ENCODE peak calls at places on chromosomes 11 and 22, in four cellular contexts. B is H1, A is A549, U is HepG2. Z is an unnamed sample.

GRCh38 chr11:46238967-46239800 is 38.3 kb upstream of the CREB3L1 start:
- DNase-seq in B (peak), A (peak), U (peak), Z (peak)

GRCh38 chr11:66981976-66982578 is 7.0 kb downstream of the C11orf86 start:
- DNase-seq in B (no peak), A (peak), U (peak), Z (peak)

GRCh38 chr11:123640677-123641494 is 13.5 kb downstream of the SCN3B start:
- DNase-seq in B (no peak), A (peak), U (peak), Z (peak)

GRCh38 chr11:112784323-112785073 is 176.7 kb upstream of the NCAM1 start:
- DNase-seq in B (no peak), A (no peak), U (no peak), Z (peak)

GRCh38 chr22:19819209-19819910 is 35.3 kb downstream of the GNB1L start:
- DNase-seq in B (no peak), A (no peak), U (no peak), Z (no peak)

GRCh38 chr11:76334826-76335389 is 46.0 kb downstream of the THAP12 start:
- DNase-seq in B (no peak), A (no peak), U (no peak), Z (no peak)

GRCh38 chr22:27433585-27434190 is 367.9 kb downstream of the MN1 start:
- DNase-seq in B (no peak), A (no peak), U (no peak), Z (no peak)

GRCh38 chr11:119363874-119364590 is 17.5 kb downstream of the USP2 start:
- DNase-seq in B (no peak), A (peak), U (no peak), Z (peak)

GRCh38 chr11:9516113-9516512 is 55.3 kb downstream of the ZNF143 start:
- DNase-seq in B (no peak), A (no peak), U (no peak), Z (no peak)

GRCh38 chr11:118050208-118050891 is 26.5 kb upstream of the TMPRSS4 start:
- DNase-seq in B (no peak), A (no peak), U (no peak), Z (no peak)
- TF ChIP-seq RNF2 in B (no peak), A (no peak), U (no peak), Z (no peak)

GRCh38 chr11:14249121-14249963 is 109.6 kb downstream of the RRAS2 start:
- DNase-seq in B (no peak), A (peak), U (peak), Z (peak)
- TF ChIP-seq RNF2 in B (no peak), A (no peak), U (no peak), Z (no peak)

DNA sequence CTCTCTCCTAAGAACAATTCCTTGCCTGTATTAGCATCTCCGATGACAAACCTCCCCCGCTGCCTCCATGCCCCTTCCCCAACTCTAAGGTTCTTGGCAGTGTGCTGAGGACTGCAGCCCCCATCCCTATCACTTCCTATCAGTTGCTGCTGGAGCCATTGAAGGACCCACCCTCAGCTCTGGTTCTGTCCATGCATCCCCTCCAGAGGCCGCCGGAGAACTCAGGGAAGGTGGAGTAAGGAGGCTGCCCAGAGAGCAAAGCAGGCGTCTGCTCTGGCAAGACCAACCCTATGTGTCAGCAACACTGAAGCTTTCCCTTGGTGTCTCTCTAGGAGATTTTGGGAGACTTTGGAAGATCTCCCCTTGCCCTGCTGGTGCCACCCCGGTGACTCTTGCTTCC is 1139.5 kb downstream of the TBC1D22A start:
- DNase-seq in B (no peak), A (no peak), U (no peak), Z (no peak)
- TF ChIP-seq RNF2 in B (no peak), A (no peak), U (no peak), Z (no peak)

DNA sequence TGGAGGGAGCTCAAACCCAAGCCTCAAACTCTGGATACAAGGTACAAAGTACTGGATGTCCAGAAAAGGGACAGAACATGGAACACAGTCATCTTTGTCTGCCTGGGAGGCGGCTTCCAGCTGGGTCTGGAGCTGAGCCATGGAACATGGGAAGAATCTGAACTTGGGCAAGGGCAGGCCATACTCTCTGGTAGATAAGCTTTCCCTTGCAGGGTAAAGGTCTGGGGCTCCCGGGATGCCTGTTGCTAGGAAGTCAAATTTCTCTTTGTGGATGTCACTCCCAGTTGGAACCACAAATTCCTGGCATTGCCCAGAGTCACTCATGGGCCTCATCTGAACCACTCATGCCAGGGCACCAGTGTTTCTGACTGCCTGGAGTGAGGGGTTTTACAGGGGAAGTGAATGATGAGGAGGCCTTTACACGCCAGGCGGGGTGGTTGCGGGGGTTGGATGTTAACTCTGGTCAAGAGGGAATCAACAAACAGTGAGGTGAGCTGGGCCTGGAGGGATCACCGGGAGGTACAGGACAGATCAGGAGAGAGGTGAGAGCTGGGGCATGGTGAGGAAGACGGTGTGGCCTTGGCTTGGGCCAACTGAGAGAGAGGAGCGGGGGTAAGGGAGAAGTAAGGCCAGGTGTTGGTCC is 5.7 kb downstream of the FTH1 start:
- DNase-seq in B (no peak), A (peak), U (peak), Z (no peak)
- TF ChIP-seq RNF2 in B (no peak), A (no peak), U (no peak), Z (no peak)

GRCh38 chr22:43554694-43555365 is 143.0 kb downstream of the MPPED1 start:
- DNase-seq in B (no peak), A (no peak), U (no peak), Z (no peak)

GRCh38 chr22:43553451-43554258 is 141.8 kb downstream of the MPPED1 start:
- DNase-seq in B (no peak), A (no peak), U (no peak), Z (no peak)

GRCh38 chr22:43554259-43554636 is 142.4 kb downstream of the MPPED1 start:
- DNase-seq in B (no peak), A (no peak), U (no peak), Z (no peak)

GRCh38 chr22:43546186-43546585 is 134.4 kb downstream of the MPPED1 start:
- DNase-seq in B (no peak), A (no peak), U (no peak), Z (no peak)

DNA sequence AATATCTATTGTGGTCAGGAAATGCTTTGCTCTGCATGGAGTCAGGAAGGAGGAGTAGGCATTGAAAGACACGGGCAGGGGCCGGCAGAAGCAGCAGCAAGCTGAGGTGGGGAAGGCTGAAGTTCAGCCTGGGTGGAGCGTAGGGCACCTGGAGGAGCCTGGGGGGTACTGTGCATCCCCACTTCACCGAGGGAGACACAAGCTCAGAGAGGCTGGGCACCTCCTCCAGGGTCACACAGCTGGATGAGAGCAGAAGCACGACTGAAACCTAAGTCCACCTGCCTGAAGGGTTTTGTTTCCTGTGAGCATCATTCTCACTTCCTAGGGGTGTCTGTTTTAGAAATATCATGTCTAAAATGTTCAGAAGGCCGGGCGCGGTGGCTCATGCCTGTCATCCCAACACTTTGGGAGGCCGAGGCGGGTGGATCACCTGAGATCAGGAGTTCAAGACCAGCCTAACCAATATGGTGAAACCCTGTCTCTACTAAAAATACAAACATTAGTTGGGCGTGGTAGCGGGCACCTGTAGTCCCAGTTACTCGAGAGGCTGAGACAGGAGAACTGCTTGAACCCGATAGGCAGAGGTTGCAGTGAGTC is 138.3 kb downstream of the MPPED1 start:
- DNase-seq in B (no peak), A (no peak), U (no peak), Z (no peak)
- TF ChIP-seq RNF2 in B (no peak), A (no peak), U (no peak), Z (no peak)

GRCh38 chr22:46957521-46957920 is 195.1 kb downstream of the TBC1D22A start:
- DNase-seq in B (no peak), A (no peak), U (no peak), Z (no peak)

GRCh38 chr22:46958649-46959048 is 196.2 kb downstream of the TBC1D22A start:
- DNase-seq in B (no peak), A (no peak), U (no peak), Z (no peak)

GRCh38 chr22:46961591-46962290 is 199.3 kb downstream of the TBC1D22A start:
- DNase-seq in B (no peak), A (no peak), U (no peak), Z (no peak)

GRCh38 chr22:46958191-46958590 is 195.7 kb downstream of the TBC1D22A start:
- DNase-seq in B (no peak), A (no peak), U (no peak), Z (no peak)

GRCh38 chr22:46959369-46959768 is 196.9 kb downstream of the TBC1D22A start:
- DNase-seq in B (no peak), A (no peak), U (no peak), Z (no peak)
- TF ChIP-seq RNF2 in B (no peak), A (no peak), U (no peak), Z (no peak)

GRCh38 chr11:96110302-96110701 is 186.4 kb upstream of the MTMR2 start:
- DNase-seq in B (no peak), A (no peak), U (no peak), Z (no peak)

GRCh38 chr11:96111308-96111707 is 187.4 kb upstream of the MTMR2 start:
- DNase-seq in B (no peak), A (no peak), U (no peak), Z (no peak)

GRCh38 chr11:96114178-96115070 is 190.5 kb upstream of the MTMR2 start:
- DNase-seq in B (no peak), A (no peak), U (peak), Z (no peak)

GRCh38 chr11:96112192-96113099 is 188.5 kb upstream of the MTMR2 start:
- DNase-seq in B (no peak), A (no peak), U (no peak), Z (no peak)

GRCh38 chr11:96113100-96113710 is 189.3 kb upstream of the MTMR2 start:
- DNase-seq in B (no peak), A (no peak), U (no peak), Z (no peak)
- TF ChIP-seq RNF2 in B (no peak), A (no peak), U (no peak), Z (no peak)